ENCODE peak calls at places on chromosome 12, in four cellular contexts. J is hepatocyte, T is BE2C, Y is gastrocnemius medialis. K is an unnamed sample.
A peak's percentile ranks its signal among the peaks of the same experiment; 100 is the strongest.

GRCh38 chr12:62250671-62251608 is 9.3 kb upstream of the USP15 start:
- DNase-seq in J (no peak), T (no peak), Y (no peak), K (no peak)

GRCh38 chr12:57632898-57633825 is at the start of gene B4GALNT1:
- DNase-seq in J (peak; percentile 80), T (peak; percentile 83), Y (no peak), K (peak; percentile 76)

GRCh38 chr12:96070670-96071279 is 35.4 kb upstream of the LTA4H start:
- DNase-seq in J (no peak), T (peak; percentile 21), Y (no peak), K (no peak)

GRCh38 chr12:18158774-18159557 is 69.0 kb upstream of the RERGL start:
- DNase-seq in J (peak; percentile 55), T (peak; percentile 62), Y (no peak), K (no peak)

GRCh38 chr12:124509300-124509675 is 58.1 kb downstream of the NCOR2 start:
- DNase-seq in J (no peak), T (no peak), Y (no peak), K (no peak)

GRCh38 chr12:48936379-48936979 is 11.2 kb upstream of the FKBP11 start:
- DNase-seq in J (peak; percentile 87), T (peak; percentile 87), Y (peak; percentile 48), K (peak; percentile 74)

GRCh38 chr12:69415471-69416275 is 54.5 kb upstream of the FRS2 start:
- DNase-seq in J (peak; percentile 74), T (peak; percentile 72), Y (peak; percentile 41), K (peak; percentile 70)

GRCh38 chr12:124159655-124160054 is 135.2 kb upstream of the RFLNA start:
- DNase-seq in J (no peak), T (no peak), Y (no peak), K (no peak)

GRCh38 chr12:117907108-117907689 is 61.6 kb downstream of the KSR2 start:
- DNase-seq in J (peak; percentile 10), T (no peak), Y (no peak), K (no peak)

GRCh38 chr12:16155938-16156337 is 121.5 kb downstream of the SLC15A5 start:
- DNase-seq in J (no peak), T (no peak), Y (no peak), K (no peak)

GRCh38 chr12:30533518-30533917 is 162.2 kb downstream of the IPO8 start:
- DNase-seq in J (no peak), T (no peak), Y (no peak), K (no peak)

GRCh38 chr12:106863185-106863584 is 88.7 kb downstream of the RIC8B start:
- DNase-seq in J (no peak), T (no peak), Y (no peak), K (no peak)

GRCh38 chr12:57477710-57478681 is 1.7 kb downstream of the ARHGAP9 start:
- DNase-seq in J (no peak), T (no peak), Y (no peak), K (no peak)

GRCh38 chr12:1836241-1836803 is 16.0 kb downstream of the LRTM2 start:
- DNase-seq in J (no peak), T (no peak), Y (no peak), K (peak; percentile 13)

GRCh38 chr12:1807107-1807478 is 13.3 kb upstream of the LRTM2 start:
- DNase-seq in J (no peak), T (no peak), Y (no peak), K (no peak)

GRCh38 chr12:104460041-104460757 is 3.5 kb downstream of the CHST11 start:
- DNase-seq in J (no peak), T (no peak), Y (no peak), K (no peak)
- H3K4me3 ChIP-seq in J (no peak overlapping the region), T (no peak overlapping the region), Y (no peak overlapping the region), K (no peak overlapping the region)

GRCh38 chr12:50353404-50353803 is 43.0 kb downstream of the FAM186A start:
- DNase-seq in J (no peak), T (no peak), Y (no peak), K (no peak)

GRCh38 chr12:50354908-50355307 is 41.5 kb downstream of the FAM186A start:
- DNase-seq in J (no peak), T (no peak), Y (no peak), K (no peak)

GRCh38 chr12:50351120-50352043 is 45.0 kb downstream of the FAM186A start:
- DNase-seq in J (peak; percentile 7), T (peak; percentile 93), Y (no peak), K (peak; percentile 57)

GRCh38 chr12:50355365-50355764 is 41.0 kb downstream of the FAM186A start:
- DNase-seq in J (no peak), T (no peak), Y (no peak), K (no peak)

GRCh38 chr12:50353869-50354593 is 42.4 kb downstream of the FAM186A start:
- DNase-seq in J (no peak), T (no peak), Y (no peak), K (no peak)
- H3K4me3 ChIP-seq in J (no peak overlapping the region), T (no peak overlapping the region), Y (no peak overlapping the region), K (no peak overlapping the region)

DNA sequence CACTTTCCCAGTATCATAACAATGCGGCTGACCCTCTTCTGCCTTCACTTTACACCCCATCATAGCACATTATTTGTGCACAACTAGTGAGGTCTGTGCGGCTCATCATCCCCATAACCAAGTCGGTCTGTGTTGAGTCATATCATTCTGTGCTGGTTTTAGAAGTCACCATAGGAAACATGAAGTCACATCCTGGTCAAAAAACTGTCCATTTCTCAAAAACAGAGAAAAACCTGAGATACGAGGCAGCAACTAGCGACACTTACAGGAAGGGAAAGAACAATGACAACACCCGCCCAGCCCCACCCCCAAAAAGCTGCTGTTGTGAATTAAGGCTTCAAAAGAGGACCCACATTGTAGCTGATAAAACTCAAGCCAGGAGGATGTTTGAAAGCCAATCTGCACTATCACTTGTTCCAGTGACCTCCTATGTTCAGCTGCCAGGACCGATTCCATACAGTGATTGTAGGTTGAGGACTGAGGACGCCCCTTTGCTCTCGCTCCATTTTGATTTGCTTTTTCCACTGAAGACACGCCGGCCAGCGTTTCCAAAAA is 87.7 kb downstream of the DUSP16 start:
- DNase-seq in J (no peak), T (no peak), Y (no peak), K (no peak)
- H3K4me3 ChIP-seq in J (no peak overlapping the region), T (no peak overlapping the region), Y (no peak overlapping the region), K (no peak overlapping the region)

DNA sequence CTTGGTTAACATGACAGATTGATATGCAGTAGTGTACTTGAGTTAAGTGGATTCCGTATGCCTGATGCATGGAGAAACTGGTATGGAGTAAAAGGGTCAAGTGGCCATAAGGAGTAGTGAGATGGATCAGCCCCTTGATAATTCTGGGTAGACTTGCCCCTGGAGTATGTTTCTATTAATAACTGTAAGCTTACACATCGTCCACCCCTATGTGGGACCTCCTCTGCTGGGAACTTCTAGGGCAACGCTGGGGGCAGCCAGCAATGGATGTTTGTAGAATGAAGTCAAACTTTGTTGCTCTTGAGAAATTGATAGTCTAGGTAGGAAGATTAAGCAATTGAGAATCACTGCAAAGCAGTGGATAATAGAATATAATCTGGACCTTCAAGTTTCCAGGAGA is 3.5 kb downstream of the C12orf75 start:
- DNase-seq in J (no peak), T (no peak), Y (no peak), K (no peak)
- H3K4me3 ChIP-seq in J (no peak overlapping the region), T (no peak overlapping the region), Y (no peak overlapping the region), K (no peak overlapping the region)

GRCh38 chr12:40338071-40338470 is 113.3 kb downstream of the LRRK2 start:
- DNase-seq in J (no peak), T (no peak), Y (no peak), K (no peak)

GRCh38 chr12:40342010-40342409 is 117.2 kb downstream of the LRRK2 start:
- DNase-seq in J (no peak), T (no peak), Y (no peak), K (no peak)

GRCh38 chr12:40331886-40332285 is 107.1 kb downstream of the LRRK2 start:
- DNase-seq in J (no peak), T (no peak), Y (no peak), K (no peak)

GRCh38 chr12:40336573-40337199 is 111.9 kb downstream of the LRRK2 start:
- DNase-seq in J (peak; percentile 22), T (no peak), Y (no peak), K (no peak)
- H3K4me3 ChIP-seq in J (no peak overlapping the region), T (no peak overlapping the region), Y (no peak overlapping the region), K (no peak overlapping the region)

DNA sequence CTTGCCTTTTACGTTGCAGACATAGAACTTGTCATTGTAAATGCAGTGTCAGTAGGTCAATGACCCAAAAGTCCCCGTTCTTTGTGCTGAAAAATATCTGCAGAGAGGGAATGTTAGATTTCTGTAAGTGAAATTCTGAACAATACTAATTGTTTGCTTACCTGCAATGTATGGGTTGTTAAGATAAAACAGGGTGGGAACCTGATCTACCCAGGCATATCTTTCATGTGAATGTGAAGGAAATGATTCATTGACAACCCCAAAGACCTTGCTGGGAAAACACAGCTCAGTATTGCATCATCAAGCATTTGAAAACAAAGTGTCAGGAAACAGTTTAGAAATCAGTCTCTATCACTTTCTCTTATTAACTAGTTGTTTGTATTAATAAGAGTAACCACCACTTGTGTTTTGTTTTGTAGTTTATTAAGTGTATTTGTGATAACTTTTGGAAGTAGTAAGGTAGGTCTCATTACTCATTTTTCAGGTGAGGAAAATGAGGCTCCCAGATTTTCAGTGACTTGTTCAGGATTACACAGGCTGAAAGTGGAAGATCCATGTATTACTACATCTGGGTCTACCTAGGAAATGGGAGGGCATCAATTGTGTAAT is 57.9 kb upstream of the SLC38A2 start:
- DNase-seq in J (peak; percentile 50), T (no peak), Y (no peak), K (no peak)
- H3K4me3 ChIP-seq in J (no peak overlapping the region), T (no peak overlapping the region), Y (no peak overlapping the region), K (no peak overlapping the region)

GRCh38 chr12:103955811-103956514 is 9.7 kb upstream of the TDG start:
- DNase-seq in J (no peak), T (no peak), Y (no peak), K (no peak)
- H3K4me3 ChIP-seq in J (peak overlapping the region; percentile 29), T (peak overlapping the region; percentile 92), Y (peak overlapping the region; percentile 87), K (peak overlapping the region; percentile 99)

DNA sequence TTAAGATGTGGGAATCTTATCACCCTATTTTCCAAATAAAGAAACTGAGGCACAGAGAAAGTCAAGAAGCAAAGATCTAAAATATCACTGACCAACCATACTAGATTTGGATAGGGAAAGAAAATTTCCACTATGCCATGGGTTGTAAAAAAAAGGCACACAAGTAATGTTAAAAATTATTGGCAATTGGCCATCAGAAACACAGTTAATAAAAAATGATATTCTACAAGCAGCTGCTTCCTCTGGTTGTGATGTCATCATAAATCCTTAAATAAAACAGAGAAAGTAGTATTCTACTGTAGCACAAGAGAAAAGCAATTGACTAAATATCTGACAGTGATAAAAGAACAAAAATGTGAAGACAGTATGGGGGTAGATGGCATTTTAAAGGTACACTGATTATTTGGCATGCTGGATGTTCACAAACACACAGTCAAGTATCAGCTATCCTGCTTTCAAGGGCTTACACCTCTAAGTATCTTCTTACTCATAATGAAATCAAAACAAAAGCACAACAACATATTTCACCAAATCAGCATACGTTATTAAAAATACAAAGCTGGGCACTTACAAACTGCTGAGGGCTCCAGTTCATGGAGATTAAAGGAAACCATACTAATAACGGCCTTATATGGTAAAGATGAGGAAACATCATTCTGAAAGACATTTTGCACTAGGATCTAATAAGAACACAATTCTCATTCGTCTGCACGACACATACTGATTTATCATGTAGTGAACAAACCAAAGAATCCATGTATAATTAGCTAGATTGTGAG is 45.7 kb downstream of the CORO1C start:
- DNase-seq in J (no peak), T (no peak), Y (no peak), K (no peak)
- H3K4me3 ChIP-seq in J (no peak overlapping the region), T (no peak overlapping the region), Y (no peak overlapping the region), K (peak overlapping the region; percentile 9)